ENCODE peak calls at places on chromosomes 7 and 10, in eight cellular contexts. One of them, this sample, is unnamed.

GRCh38 chr10:113226404-113226803 is 276.4 kb downstream of the TCF7L2 start:
- DNase-seq in WTC11: no peak
- DNase-seq in NCI-H1417: no peak
- DNase-seq in BE2C: no peak
- DNase-seq in H54: no peak
- DNase-seq in small intestine: no peak
- DNase-seq in activated effector memory CD4-positive, alpha-beta T cell treated with Interleukin-2 at 50 U/mL for 16 hours: no peak
- DNase-seq in hepatic stellate cell: no peak
- DNase-seq in this sample: no peak

GRCh38 chr7:30886608-30887011 is 25.0 kb upstream of the AQP1 start:
- DNase-seq in WTC11: no peak
- DNase-seq in NCI-H1417: no peak
- DNase-seq in BE2C: no peak
- DNase-seq in H54: no peak
- DNase-seq in small intestine: no peak
- DNase-seq in activated effector memory CD4-positive, alpha-beta T cell treated with Interleukin-2 at 50 U/mL for 16 hours: no peak
- DNase-seq in hepatic stellate cell: no peak
- DNase-seq in this sample: no peak

GRCh38 chr10:34407227-34407626 is 407.9 kb downstream of the PARD3 start:
- DNase-seq in WTC11: no peak
- DNase-seq in NCI-H1417: no peak
- DNase-seq in BE2C: peak; percentile 71
- DNase-seq in H54: no peak
- DNase-seq in small intestine: no peak
- DNase-seq in activated effector memory CD4-positive, alpha-beta T cell treated with Interleukin-2 at 50 U/mL for 16 hours: no peak
- DNase-seq in hepatic stellate cell: peak; percentile 8
- DNase-seq in this sample: peak; percentile 17

GRCh38 chr7:151245360-151246160 is 2.9 kb downstream of the SMARCD3 start:
- DNase-seq in WTC11: peak; percentile 54
- DNase-seq in NCI-H1417: peak; percentile 56
- DNase-seq in BE2C: peak; percentile 74
- DNase-seq in H54: no peak
- DNase-seq in small intestine: no peak
- DNase-seq in activated effector memory CD4-positive, alpha-beta T cell treated with Interleukin-2 at 50 U/mL for 16 hours: peak; percentile 50
- DNase-seq in hepatic stellate cell: peak; percentile 89
- DNase-seq in this sample: peak; percentile 14

GRCh38 chr7:55074008-55074499 is 55.2 kb downstream of the EGFR start:
- DNase-seq in WTC11: no peak
- DNase-seq in NCI-H1417: peak; percentile 53
- DNase-seq in BE2C: no peak
- DNase-seq in H54: peak; percentile 97
- DNase-seq in small intestine: peak; percentile 96
- DNase-seq in activated effector memory CD4-positive, alpha-beta T cell treated with Interleukin-2 at 50 U/mL for 16 hours: peak; percentile 29
- DNase-seq in hepatic stellate cell: peak; percentile 73
- DNase-seq in this sample: peak; percentile 67

GRCh38 chr10:68647928-68648327 is 73.1 kb upstream of the CCAR1 start:
- DNase-seq in WTC11: no peak
- DNase-seq in NCI-H1417: no peak
- DNase-seq in BE2C: no peak
- DNase-seq in H54: peak; percentile 39
- DNase-seq in small intestine: no peak
- DNase-seq in activated effector memory CD4-positive, alpha-beta T cell treated with Interleukin-2 at 50 U/mL for 16 hours: no peak
- DNase-seq in hepatic stellate cell: peak; percentile 64
- DNase-seq in this sample: no peak

GRCh38 chr7:41629711-41630111 is 73.2 kb downstream of the INHBA start:
- DNase-seq in WTC11: no peak
- DNase-seq in NCI-H1417: no peak
- DNase-seq in BE2C: no peak
- DNase-seq in H54: no peak
- DNase-seq in small intestine: no peak
- DNase-seq in activated effector memory CD4-positive, alpha-beta T cell treated with Interleukin-2 at 50 U/mL for 16 hours: no peak
- DNase-seq in hepatic stellate cell: no peak
- DNase-seq in this sample: no peak

GRCh38 chr10:10007972-10008371 is 1009.7 kb upstream of the CELF2 start:
- DNase-seq in WTC11: no peak
- DNase-seq in NCI-H1417: peak; percentile 1
- DNase-seq in BE2C: no peak
- DNase-seq in H54: no peak
- DNase-seq in small intestine: no peak
- DNase-seq in activated effector memory CD4-positive, alpha-beta T cell treated with Interleukin-2 at 50 U/mL for 16 hours: no peak
- DNase-seq in hepatic stellate cell: no peak
- DNase-seq in this sample: peak; percentile 83

GRCh38 chr10:5477948-5478693 is 21.2 kb downstream of the CALML5 start:
- DNase-seq in WTC11: no peak
- DNase-seq in NCI-H1417: no peak
- DNase-seq in BE2C: no peak
- DNase-seq in H54: no peak
- DNase-seq in small intestine: no peak
- DNase-seq in activated effector memory CD4-positive, alpha-beta T cell treated with Interleukin-2 at 50 U/mL for 16 hours: no peak
- DNase-seq in hepatic stellate cell: no peak
- DNase-seq in this sample: no peak

GRCh38 chr7:30740417-30741181 is 11.3 kb upstream of the INMT start:
- DNase-seq in WTC11: peak; percentile 88
- DNase-seq in NCI-H1417: peak; percentile 84
- DNase-seq in BE2C: peak; percentile 81
- DNase-seq in H54: peak; percentile 99
- DNase-seq in small intestine: peak; percentile 73
- DNase-seq in activated effector memory CD4-positive, alpha-beta T cell treated with Interleukin-2 at 50 U/mL for 16 hours: peak; percentile 61
- DNase-seq in hepatic stellate cell: peak; percentile 93
- DNase-seq in this sample: peak; percentile 47

GRCh38 chr7:24428676-24429075 is 144.6 kb upstream of the PALS2 start:
- DNase-seq in WTC11: no peak
- DNase-seq in NCI-H1417: no peak
- DNase-seq in BE2C: no peak
- DNase-seq in H54: no peak
- DNase-seq in small intestine: no peak
- DNase-seq in activated effector memory CD4-positive, alpha-beta T cell treated with Interleukin-2 at 50 U/mL for 16 hours: no peak
- DNase-seq in hepatic stellate cell: no peak
- DNase-seq in this sample: no peak

GRCh38 chr10:97542169-97543024 is 30.2 kb upstream of the ANKRD2 start:
- DNase-seq in WTC11: no peak
- DNase-seq in NCI-H1417: no peak
- DNase-seq in BE2C: peak; percentile 51
- DNase-seq in H54: peak; percentile 94
- DNase-seq in small intestine: no peak
- DNase-seq in activated effector memory CD4-positive, alpha-beta T cell treated with Interleukin-2 at 50 U/mL for 16 hours: no peak
- DNase-seq in hepatic stellate cell: peak; percentile 81
- DNase-seq in this sample: no peak

GRCh38 chr7:151255390-151255789 is 6.9 kb upstream of the SMARCD3 start:
- DNase-seq in WTC11: no peak
- DNase-seq in NCI-H1417: no peak
- DNase-seq in BE2C: no peak
- DNase-seq in H54: no peak
- DNase-seq in small intestine: no peak
- DNase-seq in activated effector memory CD4-positive, alpha-beta T cell treated with Interleukin-2 at 50 U/mL for 16 hours: no peak
- DNase-seq in hepatic stellate cell: no peak
- DNase-seq in this sample: no peak

GRCh38 chr7:99309141-99309540 is 16.6 kb upstream of the ARPC1A start:
- DNase-seq in WTC11: no peak
- DNase-seq in NCI-H1417: no peak
- DNase-seq in BE2C: no peak
- DNase-seq in H54: no peak
- DNase-seq in small intestine: no peak
- DNase-seq in activated effector memory CD4-positive, alpha-beta T cell treated with Interleukin-2 at 50 U/mL for 16 hours: no peak
- DNase-seq in hepatic stellate cell: no peak
- DNase-seq in this sample: no peak

GRCh38 chr7:35418716-35419425 is 165.0 kb upstream of the TBX20 start:
- DNase-seq in WTC11: no peak
- DNase-seq in NCI-H1417: no peak
- DNase-seq in BE2C: peak; percentile 64
- DNase-seq in H54: no peak
- DNase-seq in small intestine: no peak
- DNase-seq in activated effector memory CD4-positive, alpha-beta T cell treated with Interleukin-2 at 50 U/mL for 16 hours: no peak
- DNase-seq in hepatic stellate cell: no peak
- DNase-seq in this sample: no peak

GRCh38 chr10:123642293-123642692 is 23.9 kb upstream of the GPR26 start:
- DNase-seq in WTC11: no peak
- DNase-seq in NCI-H1417: peak; percentile 3
- DNase-seq in BE2C: peak; percentile 51
- DNase-seq in H54: no peak
- DNase-seq in small intestine: no peak
- DNase-seq in activated effector memory CD4-positive, alpha-beta T cell treated with Interleukin-2 at 50 U/mL for 16 hours: no peak
- DNase-seq in hepatic stellate cell: no peak
- DNase-seq in this sample: no peak

GRCh38 chr10:123421461-123421860 is 244.7 kb upstream of the GPR26 start:
- DNase-seq in WTC11: no peak
- DNase-seq in NCI-H1417: no peak
- DNase-seq in BE2C: no peak
- DNase-seq in H54: no peak
- DNase-seq in small intestine: no peak
- DNase-seq in activated effector memory CD4-positive, alpha-beta T cell treated with Interleukin-2 at 50 U/mL for 16 hours: no peak
- DNase-seq in hepatic stellate cell: no peak
- DNase-seq in this sample: no peak

GRCh38 chr10:93173867-93174845 is 100.5 kb downstream of the CYP26A1 start:
- DNase-seq in WTC11: no peak
- DNase-seq in NCI-H1417: no peak
- DNase-seq in BE2C: no peak
- DNase-seq in H54: no peak
- DNase-seq in small intestine: no peak
- DNase-seq in activated effector memory CD4-positive, alpha-beta T cell treated with Interleukin-2 at 50 U/mL for 16 hours: no peak
- DNase-seq in hepatic stellate cell: no peak
- DNase-seq in this sample: no peak